ENCODE peak calls at places on chromosomes 5 and 9, in eight cellular contexts. S is breast epithelium, J is spleen, Y is sigmoid colon, W is HL-60, T is SK-N-SH, U is transverse colon, N is K562. X is an unnamed sample.

GRCh38 chr5:173770637-173771036 is 117.5 kb upstream of the CPEB4 start:
- DNase-seq in S (no peak), J (no peak), Y (no peak), W (no peak), T (no peak), U (no peak), N (no peak), X (no peak)

GRCh38 chr5:139650689-139651501 is 2.7 kb downstream of the CXXC5 start:
- DNase-seq in S (no peak), J (peak), Y (peak), W (no peak), T (peak), U (peak), N (peak), X (no peak)

GRCh38 chr5:17897776-17898175 is 263.5 kb downstream of the TAF11L14 start:
- DNase-seq in S (no peak), J (no peak), Y (no peak), W (no peak), T (no peak), U (no peak), N (no peak), X (no peak)

GRCh38 chr5:15267966-15268365 is 232.0 kb upstream of the FBXL7 start:
- DNase-seq in S (no peak), J (no peak), Y (no peak), W (no peak), T (no peak), U (no peak), N (no peak), X (no peak)

GRCh38 chr5:173454381-173454763 is 126.2 kb upstream of the STC2 start:
- DNase-seq in S (no peak), J (no peak), Y (no peak), W (no peak), T (no peak), U (no peak), N (no peak), X (no peak)

GRCh38 chr5:88117546-88117945 is 151.1 kb downstream of the TMEM161B start:
- DNase-seq in S (no peak), J (no peak), Y (no peak), W (no peak), T (no peak), U (no peak), N (no peak), X (no peak)

GRCh38 chr5:75588666-75589065 is 22.6 kb upstream of the ANKDD1B start:
- DNase-seq in S (no peak), J (no peak), Y (no peak), W (no peak), T (no peak), U (no peak), N (no peak), X (no peak)

GRCh38 chr5:127739807-127740384 is 36.7 kb downstream of the CCDC192 start:
- DNase-seq in S (no peak), J (no peak), Y (no peak), W (no peak), T (no peak), U (no peak), N (peak), X (no peak)

GRCh38 chr5:42993516-42994284 is 46.4 kb downstream of the ANXA2R start:
- DNase-seq in S (no peak), J (peak), Y (no peak), W (peak), T (no peak), U (peak), N (peak), X (no peak)

GRCh38 chr5:174610968-174611367 is 113.4 kb upstream of the MSX2 start:
- DNase-seq in S (no peak), J (no peak), Y (no peak), W (no peak), T (no peak), U (peak), N (no peak), X (no peak)

GRCh38 chr9:21730899-21731298 is 71.5 kb upstream of the MTAP start:
- DNase-seq in S (no peak), J (no peak), Y (no peak), W (no peak), T (no peak), U (no peak), N (no peak), X (no peak)

GRCh38 chr5:77128411-77129061 is 41.5 kb upstream of the ZBED3 start:
- DNase-seq in S (no peak), J (no peak), Y (no peak), W (no peak), T (no peak), U (no peak), N (no peak), X (no peak)

GRCh38 chr5:140351609-140352334 is 5.4 kb upstream of the HBEGF start:
- DNase-seq in S (no peak), J (no peak), Y (no peak), W (peak), T (peak), U (peak), N (peak), X (no peak)

GRCh38 chr5:74542477-74542876 is 98.1 kb downstream of the ENC1 start:
- DNase-seq in S (no peak), J (no peak), Y (no peak), W (no peak), T (no peak), U (no peak), N (no peak), X (no peak)

GRCh38 chr5:15234366-15234765 is 265.6 kb upstream of the FBXL7 start:
- DNase-seq in S (no peak), J (no peak), Y (no peak), W (no peak), T (no peak), U (no peak), N (no peak), X (no peak)

GRCh38 chr9:77175152-77175551 is 2.2 kb upstream of the VPS13A start:
- DNase-seq in S (no peak), J (no peak), Y (no peak), W (no peak), T (no peak), U (no peak), N (no peak), X (no peak)

GRCh38 chr9:79567671-79568098 is 4.1 kb upstream of the TLE4 start:
- DNase-seq in S (no peak), J (no peak), Y (no peak), W (no peak), T (no peak), U (no peak), N (no peak), X (peak)

GRCh38 chr5:68353624-68354023 is 138.1 kb downstream of the PIK3R1 start:
- DNase-seq in S (no peak), J (no peak), Y (no peak), W (no peak), T (no peak), U (no peak), N (no peak), X (peak)

GRCh38 chr9:111393971-111394370 is 63.9 kb upstream of the OR2K2 start:
- DNase-seq in S (no peak), J (no peak), Y (no peak), W (no peak), T (no peak), U (no peak), N (no peak), X (no peak)

GRCh38 chr9:15724006-15724405 is 171.2 kb downstream of the CCDC171 start:
- DNase-seq in S (no peak), J (no peak), Y (no peak), W (no peak), T (no peak), U (no peak), N (no peak), X (no peak)

GRCh38 chr5:115718853-115719252 is 93.0 kb upstream of the TMED7 start:
- DNase-seq in S (no peak), J (no peak), Y (no peak), W (no peak), T (no peak), U (no peak), N (no peak), X (no peak)

GRCh38 chr5:135140805-135141204 is 106.8 kb upstream of the PITX1 start:
- DNase-seq in S (no peak), J (no peak), Y (peak), W (peak), T (no peak), U (peak), N (no peak), X (no peak)

GRCh38 chr9:109098221-109098959 is 21.4 kb downstream of the TMEM245 start:
- DNase-seq in S (no peak), J (no peak), Y (no peak), W (no peak), T (peak), U (no peak), N (peak), X (no peak)

GRCh38 chr9:129610193-129610472 is 10.8 kb downstream of the C9orf50 start:
- DNase-seq in S (no peak), J (no peak), Y (no peak), W (no peak), T (peak), U (no peak), N (no peak), X (no peak)
- H3K27ac ChIP-seq in S (peak), J (peak), Y (peak), W (no peak), T (peak), U (peak), N (peak), X (peak)

GRCh38 chr9:28981129-28981528 is 1407.8 kb upstream of the C9orf72 start:
- DNase-seq in S (no peak), J (no peak), Y (no peak), W (no peak), T (no peak), U (no peak), N (no peak), X (no peak)

GRCh38 chr9:28971881-28972280 is 1398.6 kb upstream of the C9orf72 start:
- DNase-seq in S (no peak), J (no peak), Y (no peak), W (no peak), T (no peak), U (no peak), N (no peak), X (no peak)

GRCh38 chr9:28976250-28976649 is 1403.0 kb upstream of the C9orf72 start:
- DNase-seq in S (no peak), J (no peak), Y (no peak), W (no peak), T (no peak), U (no peak), N (no peak), X (no peak)

GRCh38 chr9:28976684-28977083 is 1403.4 kb upstream of the C9orf72 start:
- DNase-seq in S (no peak), J (no peak), Y (no peak), W (no peak), T (no peak), U (no peak), N (no peak), X (no peak)
- TF ChIP-seq POLR2AphosphoS5 in S (no peak), J (no peak), Y (no peak), W (no peak), T (no peak), U (no peak), N (no peak), X (no peak)

GRCh38 chr9:134800791-134801339 is 79.7 kb upstream of the FCN2 start:
- DNase-seq in S (no peak), J (no peak), Y (no peak), W (no peak), T (no peak), U (no peak), N (no peak), X (no peak)

GRCh38 chr9:134804871-134805270 is 75.7 kb upstream of the FCN2 start:
- DNase-seq in S (no peak), J (no peak), Y (no peak), W (no peak), T (no peak), U (no peak), N (no peak), X (no peak)

GRCh38 chr9:134796882-134797281 is 83.7 kb upstream of the FCN2 start:
- DNase-seq in S (no peak), J (no peak), Y (no peak), W (no peak), T (no peak), U (no peak), N (no peak), X (no peak)

GRCh38 chr9:134807726-134808125 is 72.9 kb upstream of the FCN2 start:
- DNase-seq in S (no peak), J (no peak), Y (no peak), W (no peak), T (no peak), U (no peak), N (no peak), X (no peak)

DNA sequence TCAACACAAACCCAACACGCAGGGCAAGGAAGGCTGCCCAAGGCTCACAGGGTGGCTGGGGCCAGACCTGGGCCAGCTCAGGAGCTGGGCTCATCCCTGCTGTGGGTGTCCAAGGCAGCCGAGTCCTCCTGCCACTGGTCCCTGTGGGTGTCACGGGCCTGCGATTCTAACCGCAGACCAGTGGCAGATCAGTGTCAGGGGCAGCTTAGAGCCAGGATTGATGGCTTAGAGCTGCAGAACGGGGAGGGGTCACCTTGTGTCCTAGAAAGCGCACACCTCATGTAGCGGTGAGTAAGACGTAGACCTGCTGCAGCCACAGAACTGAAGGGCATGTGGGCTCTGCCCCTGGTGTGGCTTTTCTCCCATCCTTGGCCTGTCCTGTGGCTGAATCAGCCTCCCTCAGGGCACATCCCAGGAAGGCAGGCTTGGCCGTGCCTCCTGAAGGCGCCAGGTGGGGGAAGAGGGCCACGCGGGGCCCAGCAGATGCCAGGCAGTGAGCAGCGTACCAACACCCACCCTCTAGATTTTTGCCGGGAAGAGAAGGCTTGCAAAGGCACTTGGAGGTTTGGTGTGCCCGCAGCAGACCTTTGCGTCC is 78.3 kb upstream of the FCN2 start:
- DNase-seq in S (no peak), J (no peak), Y (no peak), W (no peak), T (no peak), U (no peak), N (no peak), X (no peak)
- TF ChIP-seq CTCF in S (no peak), J (no peak), Y (no peak), W (no peak), T (no peak), U (no peak), N (no peak), X (no peak)

DNA sequence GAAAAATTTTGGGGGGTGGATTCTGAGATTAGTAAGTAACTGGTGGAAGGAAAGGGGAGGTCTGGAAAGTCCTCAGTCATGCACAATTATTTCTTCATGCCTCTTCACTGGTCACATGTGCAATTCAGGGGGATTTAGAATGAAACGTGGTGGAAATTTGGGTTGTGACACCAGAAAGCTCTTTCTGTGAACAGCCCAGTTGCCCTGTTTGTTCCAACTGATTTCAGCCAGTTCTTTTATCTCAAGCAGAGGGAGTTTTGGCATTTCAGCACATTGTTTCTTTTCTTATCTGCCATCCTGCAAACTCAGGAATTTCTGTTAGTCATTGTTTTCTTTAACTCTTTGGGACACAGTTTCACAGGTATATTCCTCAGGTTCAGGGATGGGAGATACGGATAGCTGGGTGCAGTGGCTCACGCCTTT is 5.1 kb upstream of the B4GALT1 start:
- DNase-seq in S (no peak), J (no peak), Y (no peak), W (no peak), T (no peak), U (no peak), N (no peak), X (no peak)
- H3K27ac ChIP-seq in S (no peak), J (no peak), Y (no peak), W (no peak), T (no peak), U (no peak), N (peak), X (no peak)

GRCh38 chr9:90546200-90546599 is 96.4 kb downstream of the DIRAS2 start:
- DNase-seq in S (no peak), J (no peak), Y (no peak), W (no peak), T (peak), U (no peak), N (no peak), X (no peak)
- TF ChIP-seq POLR2AphosphoS5 in S (no peak), J (no peak), Y (no peak), W (no peak), T (no peak), U (no peak), N (no peak), X (no peak)

DNA sequence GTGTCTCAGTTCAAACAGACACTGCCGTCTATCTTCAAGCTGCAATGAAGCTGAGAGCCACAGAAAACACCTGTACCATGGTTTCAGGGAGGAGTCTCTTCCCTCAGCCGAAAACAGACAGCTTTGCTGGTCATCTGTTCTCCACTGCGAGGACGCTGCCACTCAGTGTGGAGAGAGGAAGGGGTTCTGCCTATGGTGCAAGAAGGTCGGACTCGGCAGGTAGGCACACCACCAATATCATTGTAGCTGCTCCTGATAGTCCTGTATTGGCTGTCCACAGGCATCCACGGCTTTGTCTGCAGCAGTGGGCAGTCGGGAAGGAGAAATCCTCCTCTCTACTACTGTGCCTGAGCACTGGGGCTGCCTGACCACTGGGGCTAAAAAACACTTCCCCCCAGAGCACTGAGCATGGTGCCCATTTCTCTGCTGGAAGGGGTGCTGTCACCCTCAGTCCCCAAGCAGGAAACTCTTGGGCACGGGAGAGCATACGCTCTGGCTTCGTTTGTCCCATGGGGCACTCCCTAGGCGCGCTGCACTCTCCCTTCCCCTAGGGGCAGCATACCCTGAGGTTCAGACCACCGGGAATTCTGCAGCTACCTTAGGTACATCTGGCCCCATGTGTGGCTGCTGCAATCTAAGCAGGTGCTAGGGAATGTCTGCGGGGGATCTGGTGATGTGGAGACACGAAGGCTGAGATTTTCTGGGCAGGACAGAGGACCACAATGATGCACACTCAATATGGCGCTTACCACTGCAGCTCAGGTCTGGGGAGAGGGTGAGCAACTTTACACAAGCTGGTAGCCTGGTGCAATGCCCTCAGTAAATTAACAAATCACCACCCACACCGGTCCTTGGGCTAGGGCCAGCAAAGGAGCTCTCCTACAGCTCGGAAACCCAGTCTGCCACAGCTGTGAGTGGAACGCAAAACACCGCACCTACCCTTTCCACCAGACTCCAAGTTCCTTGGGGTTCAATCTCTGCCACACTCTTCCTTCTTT is 880.9 kb upstream of the SEMA6A start:
- DNase-seq in S (no peak), J (peak), Y (no peak), W (no peak), T (no peak), U (peak), N (no peak), X (no peak)
- TF ChIP-seq CTCF in S (no peak), J (no peak), Y (no peak), W (no peak), T (peak), U (peak), N (no peak), X (no peak)

GRCh38 chr5:172117977-172118701 is 69.9 kb downstream of the STK10 start:
- DNase-seq in S (no peak), J (no peak), Y (no peak), W (no peak), T (no peak), U (no peak), N (no peak), X (no peak)
- H3K27ac ChIP-seq in S (no peak), J (peak), Y (no peak), W (peak), T (no peak), U (no peak), N (no peak), X (no peak)

GRCh38 chr5:10073705-10074104 is 176.0 kb downstream of the ATPSCKMT start:
- DNase-seq in S (no peak), J (no peak), Y (no peak), W (no peak), T (no peak), U (no peak), N (no peak), X (no peak)

GRCh38 chr5:10064546-10065215 is 185.0 kb downstream of the ATPSCKMT start:
- DNase-seq in S (no peak), J (no peak), Y (no peak), W (no peak), T (no peak), U (no peak), N (no peak), X (no peak)

GRCh38 chr5:10063997-10064396 is 185.7 kb downstream of the ATPSCKMT start:
- DNase-seq in S (no peak), J (no peak), Y (no peak), W (no peak), T (no peak), U (no peak), N (no peak), X (no peak)

GRCh38 chr5:10065428-10066000 is 184.2 kb downstream of the ATPSCKMT start:
- DNase-seq in S (no peak), J (no peak), Y (no peak), W (no peak), T (no peak), U (no peak), N (no peak), X (no peak)

GRCh38 chr5:10069781-10070313 is 179.8 kb downstream of the ATPSCKMT start:
- DNase-seq in S (no peak), J (no peak), Y (no peak), W (no peak), T (peak), U (no peak), N (no peak), X (no peak)
- TF ChIP-seq POLR2AphosphoS5 in S (no peak), J (no peak), Y (no peak), W (no peak), T (no peak), U (no peak), N (no peak), X (no peak)

GRCh38 chr9:92141144-92142129 is 26.2 kb upstream of the SPTLC1 start:
- DNase-seq in S (no peak), J (no peak), Y (peak), W (no peak), T (peak), U (no peak), N (no peak), X (no peak)
- TF ChIP-seq CTCF in S (peak), J (no peak), Y (no peak), W (no peak), T (no peak), U (no peak), N (no peak), X (peak)

X was measured in esophagus muscularis mucosa.